ENCODE peak calls at places on chromosomes 7 and 10, in six cellular contexts. One of them, this sample, is unnamed.

GRCh38 chr7:1663857-1664651 is 6.0 kb upstream of the ELFN1 start:
- DNase-seq in pancreas: peak
- DNase-seq in thyroid gland: no peak
- DNase-seq in A549: no peak
- DNase-seq in IMR-90: no peak
- DNase-seq in Karpas-422: no peak
- DNase-seq in this sample: no peak

GRCh38 chr7:152759655-152760383 is at the start of gene ACTR3B:
- DNase-seq in pancreas: peak
- DNase-seq in thyroid gland: peak
- DNase-seq in A549: peak
- DNase-seq in IMR-90: peak
- DNase-seq in Karpas-422: peak
- DNase-seq in this sample: peak

GRCh38 chr7:123285076-123285700 is 85.4 kb upstream of the SLC13A1 start:
- DNase-seq in pancreas: no peak
- DNase-seq in thyroid gland: no peak
- DNase-seq in A549: no peak
- DNase-seq in IMR-90: no peak
- DNase-seq in Karpas-422: no peak
- DNase-seq in this sample: no peak

GRCh38 chr10:35555962-35556930 is 48.9 kb upstream of the GJD4 start:
- DNase-seq in pancreas: no peak
- DNase-seq in thyroid gland: no peak
- DNase-seq in A549: no peak
- DNase-seq in IMR-90: no peak
- DNase-seq in Karpas-422: no peak
- DNase-seq in this sample: no peak

GRCh38 chr10:112507988-112508387 is 61.0 kb downstream of the VTI1A start:
- DNase-seq in pancreas: no peak
- DNase-seq in thyroid gland: peak
- DNase-seq in A549: no peak
- DNase-seq in IMR-90: no peak
- DNase-seq in Karpas-422: no peak
- DNase-seq in this sample: no peak

GRCh38 chr7:22677680-22678079 is 49.3 kb upstream of the IL6 start:
- DNase-seq in pancreas: no peak
- DNase-seq in thyroid gland: no peak
- DNase-seq in A549: no peak
- DNase-seq in IMR-90: no peak
- DNase-seq in Karpas-422: no peak
- DNase-seq in this sample: no peak

GRCh38 chr10:23096814-23097549 is 1.6 kb downstream of the MSRB2 start:
- DNase-seq in pancreas: no peak
- DNase-seq in thyroid gland: no peak
- DNase-seq in A549: no peak
- DNase-seq in IMR-90: peak
- DNase-seq in Karpas-422: peak
- DNase-seq in this sample: no peak

GRCh38 chr10:60343254-60343653 is 46.4 kb downstream of the ANK3 start:
- DNase-seq in pancreas: no peak
- DNase-seq in thyroid gland: no peak
- DNase-seq in A549: no peak
- DNase-seq in IMR-90: peak
- DNase-seq in Karpas-422: no peak
- DNase-seq in this sample: no peak

GRCh38 chr7:151013728-151014497 is 10.4 kb downstream of the ATG9B start:
- DNase-seq in pancreas: peak
- DNase-seq in thyroid gland: peak
- DNase-seq in A549: no peak
- DNase-seq in IMR-90: peak
- DNase-seq in Karpas-422: peak
- DNase-seq in this sample: peak

GRCh38 chr10:78263521-78263988 is 229.9 kb downstream of the RPS24 start:
- DNase-seq in pancreas: no peak
- DNase-seq in thyroid gland: no peak
- DNase-seq in A549: peak
- DNase-seq in IMR-90: peak
- DNase-seq in Karpas-422: no peak
- DNase-seq in this sample: no peak

GRCh38 chr10:114703377-114704125 is 45.5 kb upstream of the ABLIM1 start:
- DNase-seq in pancreas: no peak
- DNase-seq in thyroid gland: peak
- DNase-seq in A549: peak
- DNase-seq in IMR-90: peak
- DNase-seq in Karpas-422: peak
- DNase-seq in this sample: peak

GRCh38 chr7:154744226-154744860 is 258.6 kb downstream of the PAXIP1 start:
- DNase-seq in pancreas: peak
- DNase-seq in thyroid gland: peak
- DNase-seq in A549: peak
- DNase-seq in IMR-90: no peak
- DNase-seq in Karpas-422: peak
- DNase-seq in this sample: peak

GRCh38 chr7:158252837-158253669 is 334.6 kb downstream of the PTPRN2 start:
- DNase-seq in pancreas: no peak
- DNase-seq in thyroid gland: peak
- DNase-seq in A549: no peak
- DNase-seq in IMR-90: no peak
- DNase-seq in Karpas-422: no peak
- DNase-seq in this sample: peak

GRCh38 chr7:63899691-63900393 is 98.8 kb upstream of the ZNF722 start:
- DNase-seq in pancreas: peak
- DNase-seq in thyroid gland: peak
- DNase-seq in A549: no peak
- DNase-seq in IMR-90: no peak
- DNase-seq in Karpas-422: no peak
- DNase-seq in this sample: peak

GRCh38 chr7:117645456-117646181 is 165.8 kb downstream of the CFTR start:
- DNase-seq in pancreas: no peak
- DNase-seq in thyroid gland: no peak
- DNase-seq in A549: no peak
- DNase-seq in IMR-90: peak
- DNase-seq in Karpas-422: no peak
- DNase-seq in this sample: no peak

GRCh38 chr10:16902606-16903005 is 85.4 kb upstream of the RSU1 start:
- DNase-seq in pancreas: no peak
- DNase-seq in thyroid gland: no peak
- DNase-seq in A549: no peak
- DNase-seq in IMR-90: no peak
- DNase-seq in Karpas-422: no peak
- DNase-seq in this sample: no peak

GRCh38 chr10:102914781-102915180 is 3.3 kb upstream of the CNNM2 start:
- DNase-seq in pancreas: no peak
- DNase-seq in thyroid gland: no peak
- DNase-seq in A549: no peak
- DNase-seq in IMR-90: no peak
- DNase-seq in Karpas-422: no peak
- DNase-seq in this sample: no peak

GRCh38 chr10:73644767-73645166 is 3.5 kb upstream of the MYOZ1 start:
- DNase-seq in pancreas: no peak
- DNase-seq in thyroid gland: no peak
- DNase-seq in A549: no peak
- DNase-seq in IMR-90: no peak
- DNase-seq in Karpas-422: no peak
- DNase-seq in this sample: no peak

GRCh38 chr7:17239683-17240521 is 58.5 kb upstream of the AHR start:
- DNase-seq in pancreas: no peak
- DNase-seq in thyroid gland: no peak
- DNase-seq in A549: peak
- DNase-seq in IMR-90: peak
- DNase-seq in Karpas-422: no peak
- DNase-seq in this sample: no peak

GRCh38 chr7:14938181-14938580 is 35.6 kb upstream of the DGKB start:
- DNase-seq in pancreas: no peak
- DNase-seq in thyroid gland: no peak
- DNase-seq in A549: no peak
- DNase-seq in IMR-90: no peak
- DNase-seq in Karpas-422: no peak
- DNase-seq in this sample: no peak

GRCh38 chr10:129531195-129531968 is 64.3 kb downstream of the MGMT start:
- DNase-seq in pancreas: no peak
- DNase-seq in thyroid gland: no peak
- DNase-seq in A549: no peak
- DNase-seq in IMR-90: peak
- DNase-seq in Karpas-422: no peak
- DNase-seq in this sample: no peak

GRCh38 chr7:73801577-73801976 is 29.2 kb upstream of the CLDN4 start:
- DNase-seq in pancreas: no peak
- DNase-seq in thyroid gland: no peak
- DNase-seq in A549: no peak
- DNase-seq in IMR-90: no peak
- DNase-seq in Karpas-422: no peak
- DNase-seq in this sample: no peak

GRCh38 chr7:73799282-73800141 is 29.4 kb upstream of the CLDN3 start:
- DNase-seq in pancreas: no peak
- DNase-seq in thyroid gland: no peak
- DNase-seq in A549: no peak
- DNase-seq in IMR-90: no peak
- DNase-seq in Karpas-422: no peak
- DNase-seq in this sample: no peak

DNA sequence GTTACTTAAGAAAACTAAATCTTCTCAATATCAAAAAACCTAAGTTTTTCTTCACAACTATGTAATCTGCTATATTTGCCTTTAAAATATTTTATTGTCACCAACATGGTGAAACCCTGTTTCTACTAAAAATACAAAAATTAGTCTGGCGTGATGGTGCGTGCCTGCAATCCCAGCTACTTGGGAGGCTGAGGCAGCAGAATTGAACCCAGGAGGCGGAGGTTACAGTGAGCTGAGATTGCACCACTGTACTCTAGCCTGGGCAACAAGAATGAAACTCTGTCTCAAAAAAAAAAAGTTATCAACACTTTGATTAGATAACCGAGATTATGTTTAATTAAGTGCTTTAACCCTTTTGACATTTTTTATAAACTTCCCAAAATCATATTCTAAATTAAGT is 28.3 kb upstream of the CLDN4 start:
- DNase-seq in pancreas: no peak
- DNase-seq in thyroid gland: no peak
- DNase-seq in A549: no peak
- DNase-seq in IMR-90: no peak
- DNase-seq in Karpas-422: no peak
- DNase-seq in this sample: no peak
- H3K27ac ChIP-seq in pancreas: no peak
- H3K27ac ChIP-seq in thyroid gland: no peak
- H3K27ac ChIP-seq in A549: no peak
- H3K27ac ChIP-seq in IMR-90: no peak
- H3K27ac ChIP-seq in Karpas-422: no peak
- H3K27ac ChIP-seq in this sample: no peak

DNA sequence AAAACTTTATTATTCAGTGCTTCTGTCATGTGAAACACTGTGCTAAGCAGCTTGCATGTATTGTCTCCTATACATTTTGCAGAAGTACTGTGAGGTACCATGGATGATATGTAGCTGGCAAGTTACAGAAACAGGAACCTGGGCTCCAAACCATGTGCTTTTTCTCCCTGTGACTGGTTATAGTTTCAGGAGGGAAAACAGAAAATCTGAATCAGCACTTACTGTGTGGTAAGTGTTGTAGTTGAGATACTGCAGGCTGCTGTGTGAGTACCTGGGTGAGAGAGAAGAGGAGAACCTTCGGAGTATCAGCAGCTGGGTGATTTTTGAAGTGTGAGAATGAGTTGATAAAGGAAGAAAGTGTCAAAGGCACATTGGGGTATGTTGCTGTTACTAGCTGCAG is 285.0 kb downstream of the SUGCT start:
- DNase-seq in pancreas: no peak
- DNase-seq in thyroid gland: no peak
- DNase-seq in A549: no peak
- DNase-seq in IMR-90: no peak
- DNase-seq in Karpas-422: no peak
- DNase-seq in this sample: no peak
- H3K27ac ChIP-seq in pancreas: no peak
- H3K27ac ChIP-seq in thyroid gland: no peak
- H3K27ac ChIP-seq in A549: no peak
- H3K27ac ChIP-seq in IMR-90: no peak
- H3K27ac ChIP-seq in Karpas-422: no peak
- H3K27ac ChIP-seq in this sample: no peak

GRCh38 chr7:29989257-29989995 is at the start of gene SCRN1:
- DNase-seq in pancreas: peak
- DNase-seq in thyroid gland: peak
- DNase-seq in A549: peak
- DNase-seq in IMR-90: peak
- DNase-seq in Karpas-422: peak
- DNase-seq in this sample: peak
- H3K27ac ChIP-seq in pancreas: peak
- H3K27ac ChIP-seq in thyroid gland: peak
- H3K27ac ChIP-seq in A549: peak
- H3K27ac ChIP-seq in IMR-90: peak
- H3K27ac ChIP-seq in Karpas-422: peak
- H3K27ac ChIP-seq in this sample: peak

GRCh38 chr10:87658383-87658795 is 1.3 kb upstream of the PAPSS2 start:
- DNase-seq in pancreas: no peak
- DNase-seq in thyroid gland: peak
- DNase-seq in A549: no peak
- DNase-seq in IMR-90: peak
- DNase-seq in Karpas-422: no peak
- DNase-seq in this sample: no peak

GRCh38 chr10:87654212-87654611 is 5.5 kb upstream of the PAPSS2 start:
- DNase-seq in pancreas: no peak
- DNase-seq in thyroid gland: no peak
- DNase-seq in A549: no peak
- DNase-seq in IMR-90: no peak
- DNase-seq in Karpas-422: no peak
- DNase-seq in this sample: no peak

GRCh38 chr10:87658858-87659555 is 671 bp upstream of the PAPSS2 start:
- DNase-seq in pancreas: no peak
- DNase-seq in thyroid gland: peak
- DNase-seq in A549: no peak
- DNase-seq in IMR-90: peak
- DNase-seq in Karpas-422: no peak
- DNase-seq in this sample: peak

GRCh38 chr10:87657370-87657769 is 2.3 kb upstream of the PAPSS2 start:
- DNase-seq in pancreas: no peak
- DNase-seq in thyroid gland: no peak
- DNase-seq in A549: no peak
- DNase-seq in IMR-90: peak
- DNase-seq in Karpas-422: no peak
- DNase-seq in this sample: peak

GRCh38 chr10:87656431-87657072 is 3.1 kb upstream of the PAPSS2 start:
- DNase-seq in pancreas: no peak
- DNase-seq in thyroid gland: no peak
- DNase-seq in A549: peak
- DNase-seq in IMR-90: peak
- DNase-seq in Karpas-422: peak
- DNase-seq in this sample: peak
- H3K27ac ChIP-seq in pancreas: no peak
- H3K27ac ChIP-seq in thyroid gland: no peak
- H3K27ac ChIP-seq in A549: peak
- H3K27ac ChIP-seq in IMR-90: peak
- H3K27ac ChIP-seq in Karpas-422: no peak
- H3K27ac ChIP-seq in this sample: no peak

GRCh38 chr7:100983451-100984187 is 14.3 kb downstream of the MUC12 start:
- DNase-seq in pancreas: no peak
- DNase-seq in thyroid gland: no peak
- DNase-seq in A549: no peak
- DNase-seq in IMR-90: peak
- DNase-seq in Karpas-422: no peak
- DNase-seq in this sample: no peak
- H3K27ac ChIP-seq in pancreas: no peak
- H3K27ac ChIP-seq in thyroid gland: no peak
- H3K27ac ChIP-seq in A549: peak
- H3K27ac ChIP-seq in IMR-90: no peak
- H3K27ac ChIP-seq in Karpas-422: no peak
- H3K27ac ChIP-seq in this sample: no peak

GRCh38 chr7:130270947-130271790 is 4.5 kb downstream of the CPA2 start:
- DNase-seq in pancreas: peak
- DNase-seq in thyroid gland: no peak
- DNase-seq in A549: no peak
- DNase-seq in IMR-90: no peak
- DNase-seq in Karpas-422: peak
- DNase-seq in this sample: no peak
- H3K27ac ChIP-seq in pancreas: peak
- H3K27ac ChIP-seq in thyroid gland: no peak
- H3K27ac ChIP-seq in A549: no peak
- H3K27ac ChIP-seq in IMR-90: no peak
- H3K27ac ChIP-seq in Karpas-422: no peak
- H3K27ac ChIP-seq in this sample: no peak